ENCODE peak calls at places on chromosomes 12 and 14, in six cellular contexts. Y, S, K, J, O and A are unnamed samples.

GRCh38 chr14:99179506-99179905 is 92.5 kb downstream of the BCL11B start:
- DNase-seq in Y (no peak), S (no peak), K (no peak), J (no peak), O (no peak), A (no peak)

GRCh38 chr14:32932302-32932920 is 6.3 kb upstream of the NPAS3 start:
- DNase-seq in Y (no peak), S (no peak), K (no peak), J (no peak), O (no peak), A (no peak)

GRCh38 chr12:111570090-111570961 is 28.8 kb downstream of the ATXN2 start:
- DNase-seq in Y (peak), S (no peak), K (no peak), J (no peak), O (no peak), A (no peak)

GRCh38 chr12:42756841-42757661 is 167.5 kb upstream of the PRICKLE1 start:
- DNase-seq in Y (peak), S (no peak), K (no peak), J (no peak), O (no peak), A (peak)

GRCh38 chr12:6430990-6431353 is 13.8 kb upstream of the CD27 start:
- DNase-seq in Y (no peak), S (no peak), K (no peak), J (no peak), O (no peak), A (no peak)

GRCh38 chr12:101785671-101786070 is 45.1 kb downstream of the GNPTAB start:
- DNase-seq in Y (no peak), S (no peak), K (no peak), J (no peak), O (no peak), A (no peak)

GRCh38 chr14:85317491-85318021 is 212.4 kb upstream of the FLRT2 start:
- DNase-seq in Y (no peak), S (no peak), K (no peak), J (no peak), O (no peak), A (no peak)

GRCh38 chr12:6821674-6822433 is at the start of gene GPR162:
- DNase-seq in Y (peak), S (no peak), K (peak), J (peak), O (peak), A (no peak)

GRCh38 chr14:60174352-60175254 is 9.4 kb upstream of the DHRS7 start:
- DNase-seq in Y (no peak), S (no peak), K (no peak), J (no peak), O (no peak), A (no peak)

GRCh38 chr12:48995061-48995879 is 3.9 kb downstream of the DDN start:
- DNase-seq in Y (peak), S (peak), K (peak), J (peak), O (peak), A (peak)

GRCh38 chr12:13889913-13890312 is 91.5 kb downstream of the GRIN2B start:
- DNase-seq in Y (no peak), S (no peak), K (no peak), J (no peak), O (no peak), A (no peak)

GRCh38 chr14:53399057-53399456 is 245.9 kb upstream of the DDHD1 start:
- DNase-seq in Y (peak), S (no peak), K (no peak), J (no peak), O (no peak), A (no peak)

GRCh38 chr14:60304509-60304908 is 55.5 kb downstream of the PPM1A start:
- DNase-seq in Y (no peak), S (no peak), K (no peak), J (no peak), O (no peak), A (peak)

GRCh38 chr12:60760965-60761364 is 1165.1 kb downstream of the SLC16A7 start:
- DNase-seq in Y (no peak), S (no peak), K (no peak), J (no peak), O (no peak), A (no peak)

GRCh38 chr14:101719708-101720107 is 41.8 kb upstream of the PPP2R5C start:
- DNase-seq in Y (no peak), S (peak), K (no peak), J (no peak), O (no peak), A (no peak)

GRCh38 chr14:92880851-92881250 is 42.1 kb upstream of the CHGA start:
- DNase-seq in Y (peak), S (no peak), K (peak), J (no peak), O (no peak), A (peak)

GRCh38 chr14:36522347-36522971 is 2.4 kb upstream of the NKX2-1 start:
- DNase-seq in Y (no peak), S (no peak), K (no peak), J (no peak), O (no peak), A (no peak)

GRCh38 chr12:1830981-1831930 is 10.9 kb downstream of the LRTM2 start:
- DNase-seq in Y (no peak), S (no peak), K (peak), J (no peak), O (peak), A (peak)

GRCh38 chr12:28489256-28489655 is 299.0 kb downstream of the CCDC91 start:
- DNase-seq in Y (no peak), S (no peak), K (no peak), J (no peak), O (no peak), A (no peak)

GRCh38 chr14:68715032-68715924 is 77.6 kb downstream of the ZFP36L1 start:
- DNase-seq in Y (no peak), S (no peak), K (no peak), J (no peak), O (no peak), A (no peak)

GRCh38 chr12:47376937-47377336 is 297.2 kb upstream of the AMIGO2 start:
- DNase-seq in Y (no peak), S (no peak), K (no peak), J (no peak), O (peak), A (no peak)
- H3K27ac ChIP-seq in Y (peak), S (peak), K (peak), J (no peak), O (no peak), A (no peak)

DNA sequence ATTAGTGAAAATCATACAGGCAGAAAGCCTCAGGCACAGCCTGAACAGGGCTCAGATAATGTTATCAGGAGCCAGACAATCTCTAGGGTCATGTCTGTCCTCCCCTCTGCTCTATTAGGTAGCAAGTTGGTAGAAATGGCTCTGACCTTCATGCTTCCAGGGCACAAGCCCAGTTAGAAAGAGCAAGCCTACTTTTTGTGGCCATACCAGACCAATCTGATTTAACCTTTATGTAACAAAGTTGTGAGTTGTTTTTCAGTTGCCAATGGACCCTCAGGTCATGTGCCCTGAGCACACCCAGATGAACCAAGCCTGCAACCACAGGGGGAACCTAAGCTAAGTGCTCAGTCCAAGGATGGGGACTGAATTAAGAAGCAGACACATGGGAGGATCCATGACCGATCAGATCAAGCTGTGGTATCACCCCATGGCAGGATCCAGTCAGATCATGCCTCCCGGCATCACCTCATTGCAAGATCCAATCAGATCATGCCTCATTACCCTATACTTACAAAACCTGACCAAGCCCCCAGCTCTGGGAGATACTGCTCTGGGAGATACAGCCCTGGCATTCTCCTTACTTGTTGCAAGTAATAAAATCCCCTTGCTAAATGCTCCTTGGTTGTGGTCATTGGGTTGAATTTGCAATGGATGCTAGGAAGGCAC is 18.8 kb upstream of the HIGD1C start:
- DNase-seq in Y (no peak), S (no peak), K (no peak), J (no peak), O (no peak), A (no peak)
- H3K27ac ChIP-seq in Y (no peak), S (peak), K (no peak), J (peak), O (no peak), A (no peak)

GRCh38 chr12:114680498-114681148 is 3.4 kb downstream of the TBX3 start:
- DNase-seq in Y (no peak), S (no peak), K (no peak), J (no peak), O (no peak), A (no peak)
- H3K27ac ChIP-seq in Y (no peak), S (no peak), K (peak), J (no peak), O (no peak), A (no peak)

DNA sequence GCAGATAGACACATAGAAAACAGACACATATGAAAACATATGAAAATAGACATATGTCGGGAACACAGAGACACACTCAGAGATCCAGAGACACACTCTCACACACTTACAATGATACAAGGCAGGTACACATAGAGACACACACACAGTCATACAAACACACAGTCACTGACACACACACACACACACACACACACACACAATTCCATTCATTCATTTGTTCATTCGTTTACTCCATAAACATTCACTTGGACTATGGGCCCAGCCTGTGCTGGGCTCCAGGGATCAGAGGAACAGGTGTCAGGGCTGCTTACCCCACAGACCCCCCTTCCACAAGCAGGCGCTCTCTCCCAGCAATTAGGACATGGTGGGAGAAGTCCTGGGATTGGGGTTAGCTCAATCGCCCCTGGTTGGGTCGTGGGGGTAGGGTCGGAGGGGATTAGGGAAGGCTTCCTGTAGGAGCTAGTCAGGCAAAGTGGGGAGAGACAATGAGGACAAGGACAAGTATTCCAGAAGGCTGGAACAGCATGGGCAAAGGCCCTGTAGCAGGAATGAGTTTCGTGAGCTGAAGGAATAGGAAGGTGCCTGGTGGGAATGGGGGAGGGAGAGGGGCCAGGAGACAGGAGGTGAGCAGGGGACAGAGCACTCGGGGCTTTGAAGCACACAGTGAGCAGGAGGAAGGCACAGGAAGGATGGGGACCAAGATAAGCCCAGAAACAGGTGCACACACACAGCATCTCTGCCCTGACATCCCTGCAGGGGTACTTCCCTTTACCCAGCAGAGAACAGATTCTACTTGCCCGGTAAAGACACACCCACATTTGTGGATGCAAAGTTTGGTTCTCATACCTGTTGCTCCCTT is 6.5 kb downstream of the RASAL1 start:
- DNase-seq in Y (no peak), S (no peak), K (peak), J (no peak), O (no peak), A (no peak)
- H3K27ac ChIP-seq in Y (no peak), S (no peak), K (no peak), J (no peak), O (no peak), A (no peak)

DNA sequence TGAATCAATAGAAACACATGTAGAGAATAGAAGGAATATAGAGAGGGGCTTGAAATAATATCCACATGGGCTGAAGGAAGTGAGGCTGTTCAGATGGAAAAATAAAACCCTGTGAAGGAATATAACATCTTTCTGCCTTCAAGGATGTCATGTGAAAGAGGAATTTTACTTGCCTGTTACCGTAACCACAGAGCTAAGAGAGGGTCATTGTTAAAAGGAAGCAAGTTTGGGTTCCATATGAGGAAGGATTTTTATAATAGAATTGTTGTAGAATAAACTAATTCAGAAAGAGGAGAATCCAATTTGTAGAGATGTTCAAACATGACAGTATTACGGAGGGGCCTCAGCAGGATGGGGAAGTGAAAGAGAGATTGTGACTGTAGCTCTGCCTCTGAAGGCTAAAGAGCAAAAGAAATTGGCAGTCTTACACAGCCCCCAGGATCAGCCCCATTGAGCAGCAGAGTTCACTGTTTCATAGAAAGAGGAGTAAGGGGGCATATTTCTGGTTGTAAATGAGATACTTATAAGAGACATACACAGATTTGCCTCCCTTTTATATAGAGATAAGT is 41.8 kb upstream of the PTPRR start:
- DNase-seq in Y (no peak), S (no peak), K (no peak), J (no peak), O (no peak), A (no peak)
- H3K27ac ChIP-seq in Y (no peak), S (no peak), K (no peak), J (no peak), O (no peak), A (no peak)

DNA sequence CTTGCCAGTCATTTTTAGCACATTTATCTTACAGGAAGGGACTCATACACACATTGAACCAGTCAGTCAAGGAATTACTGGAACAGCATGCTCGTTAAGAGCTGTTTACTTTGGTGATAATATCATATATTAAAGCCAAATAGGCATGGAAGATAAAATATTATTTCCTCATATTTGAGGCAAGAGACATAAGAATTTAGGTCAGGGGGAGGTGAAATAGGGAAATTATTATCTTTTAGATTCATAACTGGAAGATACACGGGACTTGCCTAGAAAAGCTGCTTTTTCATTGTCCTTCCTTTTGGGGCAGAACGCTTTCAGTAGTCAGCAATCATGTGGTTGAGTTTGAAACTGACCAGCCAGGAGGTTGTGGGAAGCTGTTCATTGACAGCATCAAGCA is 72.6 kb downstream of the NTN4 start:
- DNase-seq in Y (no peak), S (no peak), K (no peak), J (no peak), O (no peak), A (no peak)
- H3K27ac ChIP-seq in Y (no peak), S (no peak), K (no peak), J (no peak), O (no peak), A (peak)

GRCh38 chr14:94395900-94396574 is 7.6 kb upstream of the SERPINA1 start:
- DNase-seq in Y (no peak), S (no peak), K (no peak), J (no peak), O (no peak), A (peak)
- H3K27ac ChIP-seq in Y (no peak), S (peak), K (no peak), J (no peak), O (no peak), A (peak)

GRCh38 chr14:61417141-61417540 is 95.8 kb downstream of the PRKCH start:
- DNase-seq in Y (no peak), S (no peak), K (no peak), J (no peak), O (no peak), A (no peak)

GRCh38 chr14:61417890-61418455 is 96.6 kb downstream of the PRKCH start:
- DNase-seq in Y (no peak), S (no peak), K (no peak), J (no peak), O (no peak), A (no peak)

GRCh38 chr14:61419201-61419600 is 97.8 kb downstream of the PRKCH start:
- DNase-seq in Y (no peak), S (no peak), K (no peak), J (no peak), O (no peak), A (no peak)

GRCh38 chr14:61420326-61420725 is 98.9 kb downstream of the PRKCH start:
- DNase-seq in Y (no peak), S (no peak), K (no peak), J (no peak), O (no peak), A (no peak)

DNA sequence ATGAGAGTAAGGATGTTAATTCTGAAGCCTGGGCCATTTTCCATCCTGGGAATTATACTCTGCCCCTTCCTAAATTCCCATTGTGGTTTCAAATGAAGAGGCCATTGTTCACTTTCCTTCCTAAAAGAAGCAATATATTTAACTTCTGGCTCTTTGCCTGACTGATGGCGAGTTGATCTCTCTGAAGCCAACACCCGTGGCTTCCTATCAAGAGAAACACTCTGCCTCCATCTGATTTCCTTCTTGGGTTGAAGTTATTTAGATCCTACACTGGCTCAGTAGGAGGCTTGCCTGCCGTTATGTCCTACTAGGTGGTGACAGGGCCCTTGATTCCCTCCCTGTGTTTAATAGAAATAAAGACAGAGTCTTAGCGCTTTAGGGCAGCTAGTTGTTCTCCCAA is 97.4 kb downstream of the PRKCH start:
- DNase-seq in Y (no peak), S (no peak), K (no peak), J (no peak), O (no peak), A (no peak)
- H3K27ac ChIP-seq in Y (no peak), S (no peak), K (no peak), J (no peak), O (no peak), A (no peak)

DNA sequence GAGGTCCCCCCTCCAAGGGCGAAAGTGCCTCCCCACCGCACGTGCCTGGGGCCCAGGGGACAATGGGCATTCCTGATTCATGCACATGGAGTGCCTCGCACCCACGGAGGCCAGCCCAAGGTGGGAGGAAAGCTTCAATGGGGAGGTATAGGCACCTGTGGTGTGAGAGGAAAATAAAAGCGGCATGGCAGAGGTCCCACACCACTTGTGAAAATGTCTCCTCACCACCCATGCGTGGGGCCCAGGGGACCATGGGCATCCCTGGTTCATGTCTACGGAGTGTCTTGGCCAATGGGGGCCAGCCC is 384.7 kb downstream of the ALG10 start:
- DNase-seq in Y (no peak), S (peak), K (no peak), J (peak), O (no peak), A (no peak)
- H3K27ac ChIP-seq in Y (no peak), S (no peak), K (no peak), J (no peak), O (no peak), A (no peak)

GRCh38 chr14:50947446-50947845 is 3.2 kb upstream of the PYGL start:
- DNase-seq in Y (no peak), S (no peak), K (no peak), J (no peak), O (no peak), A (no peak)
- H3K27ac ChIP-seq in Y (no peak), S (no peak), K (peak), J (no peak), O (no peak), A (no peak)